ENCODE peak calls at places on chromosome 3, in ten cellular contexts. One of them, this sample, is unnamed.

GRCh38 chr3:50583897-50584296 is 14.6 kb downstream of the HEMK1 start:
- DNase-seq in uterus: peak; percentile 77
- DNase-seq in thoracic aorta: no peak
- DNase-seq in A549: no peak
- DNase-seq in neural progenitor cell: no peak
- DNase-seq in right lobe of liver: peak; percentile 95
- DNase-seq in left ventricle myocardium inferior: peak; percentile 90
- DNase-seq in adrenal gland: peak; percentile 68
- DNase-seq in heart right ventricle: peak; percentile 83
- DNase-seq in psoas muscle: peak; percentile 96
- DNase-seq in this sample: no peak

GRCh38 chr3:49017229-49017615 is 1.2 kb downstream of the DALRD3 start:
- DNase-seq in A549: no peak
- DNase-seq in uterus: no peak
- DNase-seq in right lobe of liver: no peak
- DNase-seq in thoracic aorta: no peak
- DNase-seq in psoas muscle: no peak
- DNase-seq in left ventricle myocardium inferior: no peak
- DNase-seq in neural progenitor cell: no peak
- DNase-seq in adrenal gland: no peak
- DNase-seq in heart right ventricle: no peak
- DNase-seq in this sample: no peak

GRCh38 chr3:18079739-18080138 is 337.3 kb upstream of the TBC1D5 start:
- DNase-seq in uterus: no peak
- DNase-seq in adrenal gland: no peak
- DNase-seq in left ventricle myocardium inferior: no peak
- DNase-seq in thoracic aorta: no peak
- DNase-seq in A549: no peak
- DNase-seq in psoas muscle: no peak
- DNase-seq in heart right ventricle: no peak
- DNase-seq in neural progenitor cell: no peak
- DNase-seq in right lobe of liver: no peak
- DNase-seq in this sample: no peak

GRCh38 chr3:140093742-140094141 is 158.8 kb downstream of the CLSTN2 start:
- DNase-seq in neural progenitor cell: no peak
- DNase-seq in thoracic aorta: peak; percentile 52
- DNase-seq in adrenal gland: peak; percentile 78
- DNase-seq in uterus: peak; percentile 91
- DNase-seq in psoas muscle: peak; percentile 58
- DNase-seq in A549: no peak
- DNase-seq in left ventricle myocardium inferior: peak; percentile 33
- DNase-seq in heart right ventricle: peak; percentile 81
- DNase-seq in right lobe of liver: no peak
- DNase-seq in this sample: peak; percentile 70

GRCh38 chr3:165669967-165670366 is 167.3 kb downstream of the BCHE start:
- DNase-seq in thoracic aorta: no peak
- DNase-seq in adrenal gland: no peak
- DNase-seq in uterus: no peak
- DNase-seq in left ventricle myocardium inferior: no peak
- DNase-seq in neural progenitor cell: no peak
- DNase-seq in right lobe of liver: no peak
- DNase-seq in psoas muscle: no peak
- DNase-seq in A549: no peak
- DNase-seq in heart right ventricle: no peak
- DNase-seq in this sample: no peak

GRCh38 chr3:160637081-160637480 is 39.9 kb upstream of the ARL14 start:
- DNase-seq in A549: no peak
- DNase-seq in heart right ventricle: no peak
- DNase-seq in thoracic aorta: no peak
- DNase-seq in right lobe of liver: no peak
- DNase-seq in neural progenitor cell: no peak
- DNase-seq in uterus: no peak
- DNase-seq in left ventricle myocardium inferior: no peak
- DNase-seq in adrenal gland: no peak
- DNase-seq in psoas muscle: no peak
- DNase-seq in this sample: no peak

GRCh38 chr3:169674090-169674489 is 10.6 kb upstream of the MECOM start:
- DNase-seq in psoas muscle: no peak
- DNase-seq in uterus: no peak
- DNase-seq in A549: no peak
- DNase-seq in neural progenitor cell: no peak
- DNase-seq in heart right ventricle: no peak
- DNase-seq in left ventricle myocardium inferior: no peak
- DNase-seq in right lobe of liver: no peak
- DNase-seq in adrenal gland: no peak
- DNase-seq in thoracic aorta: no peak
- DNase-seq in this sample: no peak

GRCh38 chr3:194322701-194323174 is 28.4 kb downstream of the CPN2 start:
- DNase-seq in adrenal gland: no peak
- DNase-seq in heart right ventricle: no peak
- DNase-seq in right lobe of liver: no peak
- DNase-seq in thoracic aorta: no peak
- DNase-seq in left ventricle myocardium inferior: no peak
- DNase-seq in A549: peak; percentile 91
- DNase-seq in uterus: no peak
- DNase-seq in psoas muscle: peak; percentile 48
- DNase-seq in neural progenitor cell: no peak
- DNase-seq in this sample: no peak

GRCh38 chr3:192935441-192935840 is 17.8 kb upstream of the MB21D2 start:
- DNase-seq in left ventricle myocardium inferior: no peak
- DNase-seq in A549: no peak
- DNase-seq in right lobe of liver: no peak
- DNase-seq in adrenal gland: no peak
- DNase-seq in uterus: no peak
- DNase-seq in heart right ventricle: no peak
- DNase-seq in thoracic aorta: no peak
- DNase-seq in psoas muscle: no peak
- DNase-seq in neural progenitor cell: no peak
- DNase-seq in this sample: no peak

GRCh38 chr3:70873686-70874085 is 561.2 kb upstream of the MDFIC2 start:
- DNase-seq in thoracic aorta: no peak
- DNase-seq in heart right ventricle: no peak
- DNase-seq in right lobe of liver: no peak
- DNase-seq in A549: no peak
- DNase-seq in uterus: no peak
- DNase-seq in left ventricle myocardium inferior: no peak
- DNase-seq in neural progenitor cell: no peak
- DNase-seq in psoas muscle: no peak
- DNase-seq in adrenal gland: no peak
- DNase-seq in this sample: no peak

GRCh38 chr3:71369733-71370391 is 213.7 kb downstream of the FOXP1 start:
- DNase-seq in A549: no peak
- DNase-seq in uterus: no peak
- DNase-seq in left ventricle myocardium inferior: no peak
- DNase-seq in psoas muscle: no peak
- DNase-seq in thoracic aorta: no peak
- DNase-seq in neural progenitor cell: no peak
- DNase-seq in adrenal gland: no peak
- DNase-seq in right lobe of liver: no peak
- DNase-seq in heart right ventricle: no peak
- DNase-seq in this sample: no peak

GRCh38 chr3:55721716-55722484 is 234.8 kb upstream of the WNT5A start:
- DNase-seq in thoracic aorta: no peak
- DNase-seq in left ventricle myocardium inferior: no peak
- DNase-seq in heart right ventricle: no peak
- DNase-seq in neural progenitor cell: peak; percentile 36
- DNase-seq in right lobe of liver: no peak
- DNase-seq in uterus: peak; percentile 27
- DNase-seq in psoas muscle: no peak
- DNase-seq in adrenal gland: no peak
- DNase-seq in A549: no peak
- DNase-seq in this sample: peak; percentile 26
- H3K4me1 ChIP-seq in thoracic aorta: no peaks in the 10 kb centered on the region
- H3K4me1 ChIP-seq in left ventricle myocardium inferior: no peaks in the 10 kb centered on the region
- H3K4me1 ChIP-seq in heart right ventricle: no peaks in the 10 kb centered on the region
- H3K4me1 ChIP-seq in neural progenitor cell: peaks cover 6% of the 10 kb centered on the region
- H3K4me1 ChIP-seq in right lobe of liver: no peaks in the 10 kb centered on the region
- H3K4me1 ChIP-seq in uterus: no peaks in the 10 kb centered on the region
- H3K4me1 ChIP-seq in psoas muscle: no peaks in the 10 kb centered on the region
- H3K4me1 ChIP-seq in adrenal gland: no peaks in the 10 kb centered on the region
- H3K4me1 ChIP-seq in A549: no peaks in the 10 kb centered on the region
- H3K4me1 ChIP-seq in this sample: no peaks in the 10 kb centered on the region

GRCh38 chr3:148459931-148460513 is 237.7 kb upstream of the AGTR1 start:
- DNase-seq in heart right ventricle: no peak
- DNase-seq in A549: peak; percentile 10
- DNase-seq in adrenal gland: no peak
- DNase-seq in uterus: no peak
- DNase-seq in right lobe of liver: no peak
- DNase-seq in left ventricle myocardium inferior: no peak
- DNase-seq in neural progenitor cell: no peak
- DNase-seq in psoas muscle: no peak
- DNase-seq in thoracic aorta: no peak
- DNase-seq in this sample: no peak
- TF ChIP-seq CTCF in heart right ventricle: no peak
- TF ChIP-seq CTCF in A549: peak; percentile 26
- TF ChIP-seq CTCF in adrenal gland: peak; percentile 26
- TF ChIP-seq CTCF in uterus: no peak
- TF ChIP-seq CTCF in right lobe of liver: peak; percentile 84
- TF ChIP-seq CTCF in left ventricle myocardium inferior: peak; percentile 27
- TF ChIP-seq CTCF in neural progenitor cell: peak; percentile 39
- TF ChIP-seq CTCF in psoas muscle: peak; percentile 37
- TF ChIP-seq CTCF in thoracic aorta: no peak
- TF ChIP-seq CTCF in this sample: peak; percentile 30

GRCh38 chr3:141380279-141380678 is 12.0 kb downstream of the ZBTB38 start:
- DNase-seq in A549: no peak
- DNase-seq in heart right ventricle: no peak
- DNase-seq in uterus: no peak
- DNase-seq in adrenal gland: no peak
- DNase-seq in neural progenitor cell: no peak
- DNase-seq in thoracic aorta: no peak
- DNase-seq in psoas muscle: no peak
- DNase-seq in right lobe of liver: no peak
- DNase-seq in left ventricle myocardium inferior: no peak
- DNase-seq in this sample: no peak
- H3K4me1 ChIP-seq in A549: peaks cover 36% of the 10 kb centered on the region
- H3K4me1 ChIP-seq in heart right ventricle: peaks cover 19% of the 10 kb centered on the region
- H3K4me1 ChIP-seq in uterus: no peaks in the 10 kb centered on the region
- H3K4me1 ChIP-seq in adrenal gland: no peaks in the 10 kb centered on the region
- H3K4me1 ChIP-seq in neural progenitor cell: peaks cover 16% of the 10 kb centered on the region
- H3K4me1 ChIP-seq in thoracic aorta: peaks cover 28% of the 10 kb centered on the region
- H3K4me1 ChIP-seq in psoas muscle: no peaks in the 10 kb centered on the region
- H3K4me1 ChIP-seq in right lobe of liver: no peaks in the 10 kb centered on the region
- H3K4me1 ChIP-seq in left ventricle myocardium inferior: peaks cover 39% of the 10 kb centered on the region
- H3K4me1 ChIP-seq in this sample: peaks cover 4% of the 10 kb centered on the region

GRCh38 chr3:138457863-138458735 is 23.7 kb downstream of the ESYT3 start:
- DNase-seq in thoracic aorta: no peak
- DNase-seq in left ventricle myocardium inferior: no peak
- DNase-seq in heart right ventricle: no peak
- DNase-seq in right lobe of liver: no peak
- DNase-seq in psoas muscle: no peak
- DNase-seq in adrenal gland: no peak
- DNase-seq in neural progenitor cell: no peak
- DNase-seq in A549: no peak
- DNase-seq in uterus: no peak
- DNase-seq in this sample: no peak

GRCh38 chr3:138458774-138459499 is 24.5 kb downstream of the ESYT3 start:
- DNase-seq in A549: no peak
- DNase-seq in adrenal gland: no peak
- DNase-seq in uterus: no peak
- DNase-seq in thoracic aorta: no peak
- DNase-seq in right lobe of liver: no peak
- DNase-seq in heart right ventricle: no peak
- DNase-seq in left ventricle myocardium inferior: no peak
- DNase-seq in neural progenitor cell: no peak
- DNase-seq in psoas muscle: no peak
- DNase-seq in this sample: no peak

GRCh38 chr3:138461246-138461645 is 26.8 kb downstream of the ESYT3 start:
- DNase-seq in left ventricle myocardium inferior: no peak
- DNase-seq in A549: no peak
- DNase-seq in heart right ventricle: no peak
- DNase-seq in adrenal gland: no peak
- DNase-seq in neural progenitor cell: no peak
- DNase-seq in psoas muscle: no peak
- DNase-seq in right lobe of liver: no peak
- DNase-seq in thoracic aorta: no peak
- DNase-seq in uterus: no peak
- DNase-seq in this sample: no peak

GRCh38 chr3:138460536-138461205 is 26.3 kb downstream of the ESYT3 start:
- DNase-seq in thoracic aorta: no peak
- DNase-seq in neural progenitor cell: no peak
- DNase-seq in heart right ventricle: no peak
- DNase-seq in right lobe of liver: no peak
- DNase-seq in adrenal gland: no peak
- DNase-seq in psoas muscle: no peak
- DNase-seq in left ventricle myocardium inferior: no peak
- DNase-seq in A549: no peak
- DNase-seq in uterus: no peak
- DNase-seq in this sample: no peak

DNA sequence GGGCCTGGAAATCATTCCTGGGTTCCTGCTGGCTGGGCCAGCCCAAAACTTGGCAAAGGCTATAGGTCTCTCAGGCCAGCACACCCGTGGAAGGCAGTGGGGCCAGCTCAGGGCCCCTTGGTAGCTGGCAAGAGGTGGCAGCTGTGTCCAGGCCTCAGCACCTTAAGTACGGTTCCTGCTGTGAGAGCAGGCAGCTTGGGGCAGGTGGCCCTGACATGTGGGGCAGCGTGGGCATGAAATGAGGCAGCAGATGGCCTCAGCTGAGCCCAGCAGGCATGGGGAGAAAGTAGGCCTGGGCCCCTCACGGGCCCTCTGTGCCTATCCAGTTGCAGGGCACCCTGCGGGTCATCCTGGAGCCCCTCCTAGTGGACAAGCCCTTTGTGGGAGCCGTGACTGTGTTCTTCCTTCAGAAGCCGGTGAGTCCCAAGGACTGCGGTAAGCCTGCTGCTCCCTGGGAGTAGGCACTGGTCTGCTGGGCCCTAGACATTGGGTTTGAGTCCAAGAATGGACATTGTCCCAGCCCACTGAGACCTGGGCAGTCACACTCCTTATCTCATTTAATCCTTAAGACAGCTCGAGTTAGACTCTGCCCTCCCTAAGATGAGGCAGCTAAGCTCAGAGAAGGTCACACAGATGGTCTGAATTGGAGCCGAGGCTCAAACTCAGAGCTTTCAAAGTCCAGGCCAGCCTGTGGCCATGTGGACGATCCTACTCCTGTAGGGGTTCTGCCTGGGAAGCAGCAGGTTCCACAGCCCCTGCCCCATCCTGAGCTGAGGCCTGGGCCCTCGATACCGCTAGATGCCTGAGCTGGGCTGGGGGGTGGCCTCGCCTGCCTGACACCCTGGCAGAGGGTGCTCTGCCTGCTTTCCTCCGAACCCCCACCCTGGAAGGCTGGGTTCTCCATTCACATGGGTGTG is 25.5 kb downstream of the ESYT3 start:
- DNase-seq in uterus: no peak
- DNase-seq in left ventricle myocardium inferior: no peak
- DNase-seq in right lobe of liver: no peak
- DNase-seq in neural progenitor cell: no peak
- DNase-seq in thoracic aorta: no peak
- DNase-seq in adrenal gland: no peak
- DNase-seq in heart right ventricle: no peak
- DNase-seq in A549: no peak
- DNase-seq in psoas muscle: no peak
- DNase-seq in this sample: no peak
- TF ChIP-seq CTCF in uterus: no peak
- TF ChIP-seq CTCF in left ventricle myocardium inferior: no peak
- TF ChIP-seq CTCF in right lobe of liver: no peak
- TF ChIP-seq CTCF in neural progenitor cell: no peak
- TF ChIP-seq CTCF in thoracic aorta: no peak
- TF ChIP-seq CTCF in adrenal gland: no peak
- TF ChIP-seq CTCF in heart right ventricle: no peak
- TF ChIP-seq CTCF in A549: no peak
- TF ChIP-seq CTCF in psoas muscle: no peak
- TF ChIP-seq CTCF in this sample: no peak

GRCh38 chr3:47299396-47300318 is 16.9 kb downstream of the KLHL18 start:
- DNase-seq in psoas muscle: no peak
- DNase-seq in right lobe of liver: no peak
- DNase-seq in left ventricle myocardium inferior: no peak
- DNase-seq in uterus: no peak
- DNase-seq in thoracic aorta: no peak
- DNase-seq in heart right ventricle: no peak
- DNase-seq in adrenal gland: no peak
- DNase-seq in neural progenitor cell: no peak
- DNase-seq in A549: no peak
- DNase-seq in this sample: no peak
- H3K4me1 ChIP-seq in psoas muscle: peaks cover 10% of the 10 kb centered on the region
- H3K4me1 ChIP-seq in right lobe of liver: no peaks in the 10 kb centered on the region
- H3K4me1 ChIP-seq in left ventricle myocardium inferior: peaks cover 20% of the 10 kb centered on the region
- H3K4me1 ChIP-seq in uterus: no peaks in the 10 kb centered on the region
- H3K4me1 ChIP-seq in thoracic aorta: no peaks in the 10 kb centered on the region
- H3K4me1 ChIP-seq in heart right ventricle: peaks cover 24% of the 10 kb centered on the region
- H3K4me1 ChIP-seq in adrenal gland: no peaks in the 10 kb centered on the region
- H3K4me1 ChIP-seq in neural progenitor cell: peaks cover 4% of the 10 kb centered on the region
- H3K4me1 ChIP-seq in A549: no peaks in the 10 kb centered on the region
- H3K4me1 ChIP-seq in this sample: no peaks in the 10 kb centered on the region

This sample was measured in colonic mucosa.